ENCODE peak calls at places on chromosomes 13 and 19, in seven cellular contexts. One of them, this sample, is unnamed.

GRCh38 chr19:1064661-1065605 is 2.0 kb upstream of the ARHGAP45 start:
- DNase-seq in stimulated activated CD4-positive, alpha-beta T cell treated with anti-CD3 and anti-CD28 coated beads, Interleukin-1b, Interleukin-23, amount 100 ng/mL, for 24 hours: peak
- DNase-seq in NT2/D1: no peak
- DNase-seq in CD8-positive, alpha-beta T cell: peak
- DNase-seq in anterior cingulate cortex: peak
- DNase-seq in DMS 273 treated with DMSO at 0.1 percent for 48 hours: peak
- DNase-seq in HEK293T: no peak
- DNase-seq in this sample: no peak

GRCh38 chr19:2330632-2331284 is 2.3 kb downstream of the SPPL2B start:
- DNase-seq in NT2/D1: no peak
- DNase-seq in HEK293T: no peak
- DNase-seq in anterior cingulate cortex: no peak
- DNase-seq in CD8-positive, alpha-beta T cell: no peak
- DNase-seq in DMS 273 treated with DMSO at 0.1 percent for 48 hours: no peak
- DNase-seq in stimulated activated CD4-positive, alpha-beta T cell treated with anti-CD3 and anti-CD28 coated beads, Interleukin-1b, Interleukin-23, amount 100 ng/mL, for 24 hours: no peak
- DNase-seq in this sample: no peak

GRCh38 chr19:1577090-1577928 is 9.2 kb upstream of the MEX3D start:
- DNase-seq in CD8-positive, alpha-beta T cell: no peak
- DNase-seq in NT2/D1: no peak
- DNase-seq in anterior cingulate cortex: no peak
- DNase-seq in DMS 273 treated with DMSO at 0.1 percent for 48 hours: peak
- DNase-seq in stimulated activated CD4-positive, alpha-beta T cell treated with anti-CD3 and anti-CD28 coated beads, Interleukin-1b, Interleukin-23, amount 100 ng/mL, for 24 hours: no peak
- DNase-seq in HEK293T: no peak
- DNase-seq in this sample: no peak

GRCh38 chr19:39795001-39795400 is 16.3 kb downstream of the LEUTX start:
- DNase-seq in DMS 273 treated with DMSO at 0.1 percent for 48 hours: no peak
- DNase-seq in HEK293T: no peak
- DNase-seq in stimulated activated CD4-positive, alpha-beta T cell treated with anti-CD3 and anti-CD28 coated beads, Interleukin-1b, Interleukin-23, amount 100 ng/mL, for 24 hours: no peak
- DNase-seq in CD8-positive, alpha-beta T cell: no peak
- DNase-seq in anterior cingulate cortex: no peak
- DNase-seq in NT2/D1: no peak
- DNase-seq in this sample: no peak

GRCh38 chr19:16585808-16586476 is 13.7 kb upstream of the SLC35E1 start:
- DNase-seq in CD8-positive, alpha-beta T cell: no peak
- DNase-seq in stimulated activated CD4-positive, alpha-beta T cell treated with anti-CD3 and anti-CD28 coated beads, Interleukin-1b, Interleukin-23, amount 100 ng/mL, for 24 hours: no peak
- DNase-seq in DMS 273 treated with DMSO at 0.1 percent for 48 hours: no peak
- DNase-seq in HEK293T: no peak
- DNase-seq in NT2/D1: no peak
- DNase-seq in anterior cingulate cortex: no peak
- DNase-seq in this sample: no peak

GRCh38 chr13:28819748-28820098 is 416 bp upstream of the MTUS2 start:
- DNase-seq in HEK293T: peak
- DNase-seq in anterior cingulate cortex: peak
- DNase-seq in CD8-positive, alpha-beta T cell: peak
- DNase-seq in NT2/D1: peak
- DNase-seq in stimulated activated CD4-positive, alpha-beta T cell treated with anti-CD3 and anti-CD28 coated beads, Interleukin-1b, Interleukin-23, amount 100 ng/mL, for 24 hours: no peak
- DNase-seq in DMS 273 treated with DMSO at 0.1 percent for 48 hours: no peak
- DNase-seq in this sample: no peak

GRCh38 chr19:11737964-11738745 is 591 bp downstream of the ZNF823 start:
- DNase-seq in anterior cingulate cortex: no peak
- DNase-seq in CD8-positive, alpha-beta T cell: peak
- DNase-seq in NT2/D1: no peak
- DNase-seq in stimulated activated CD4-positive, alpha-beta T cell treated with anti-CD3 and anti-CD28 coated beads, Interleukin-1b, Interleukin-23, amount 100 ng/mL, for 24 hours: no peak
- DNase-seq in DMS 273 treated with DMSO at 0.1 percent for 48 hours: no peak
- DNase-seq in HEK293T: peak
- DNase-seq in this sample: no peak

GRCh38 chr19:10269333-10270179 is 1.4 kb upstream of the ICAM1 start:
- DNase-seq in CD8-positive, alpha-beta T cell: peak
- DNase-seq in NT2/D1: no peak
- DNase-seq in DMS 273 treated with DMSO at 0.1 percent for 48 hours: peak
- DNase-seq in anterior cingulate cortex: peak
- DNase-seq in HEK293T: peak
- DNase-seq in stimulated activated CD4-positive, alpha-beta T cell treated with anti-CD3 and anti-CD28 coated beads, Interleukin-1b, Interleukin-23, amount 100 ng/mL, for 24 hours: peak
- DNase-seq in this sample: no peak

GRCh38 chr13:41941174-41941573 is 19.7 kb downstream of the VWA8 start:
- DNase-seq in NT2/D1: no peak
- DNase-seq in DMS 273 treated with DMSO at 0.1 percent for 48 hours: no peak
- DNase-seq in CD8-positive, alpha-beta T cell: no peak
- DNase-seq in anterior cingulate cortex: no peak
- DNase-seq in HEK293T: no peak
- DNase-seq in stimulated activated CD4-positive, alpha-beta T cell treated with anti-CD3 and anti-CD28 coated beads, Interleukin-1b, Interleukin-23, amount 100 ng/mL, for 24 hours: no peak
- DNase-seq in this sample: no peak

GRCh38 chr13:23020246-23020843 is 160.4 kb upstream of the SGCG start:
- DNase-seq in DMS 273 treated with DMSO at 0.1 percent for 48 hours: peak
- DNase-seq in anterior cingulate cortex: peak
- DNase-seq in NT2/D1: peak
- DNase-seq in CD8-positive, alpha-beta T cell: peak
- DNase-seq in HEK293T: peak
- DNase-seq in stimulated activated CD4-positive, alpha-beta T cell treated with anti-CD3 and anti-CD28 coated beads, Interleukin-1b, Interleukin-23, amount 100 ng/mL, for 24 hours: no peak
- DNase-seq in this sample: no peak

GRCh38 chr19:10644351-10645007 is 9.7 kb upstream of the ILF3 start:
- DNase-seq in stimulated activated CD4-positive, alpha-beta T cell treated with anti-CD3 and anti-CD28 coated beads, Interleukin-1b, Interleukin-23, amount 100 ng/mL, for 24 hours: peak
- DNase-seq in DMS 273 treated with DMSO at 0.1 percent for 48 hours: peak
- DNase-seq in HEK293T: peak
- DNase-seq in NT2/D1: peak
- DNase-seq in anterior cingulate cortex: peak
- DNase-seq in CD8-positive, alpha-beta T cell: peak
- DNase-seq in this sample: no peak

GRCh38 chr19:56966225-56966696 is 125.7 kb upstream of the PEG3 start:
- DNase-seq in anterior cingulate cortex: no peak
- DNase-seq in CD8-positive, alpha-beta T cell: no peak
- DNase-seq in stimulated activated CD4-positive, alpha-beta T cell treated with anti-CD3 and anti-CD28 coated beads, Interleukin-1b, Interleukin-23, amount 100 ng/mL, for 24 hours: no peak
- DNase-seq in DMS 273 treated with DMSO at 0.1 percent for 48 hours: no peak
- DNase-seq in NT2/D1: peak
- DNase-seq in HEK293T: no peak
- DNase-seq in this sample: no peak

GRCh38 chr19:10884273-10884672 is 12.9 kb downstream of the CARM1 start:
- DNase-seq in DMS 273 treated with DMSO at 0.1 percent for 48 hours: no peak
- DNase-seq in CD8-positive, alpha-beta T cell: no peak
- DNase-seq in HEK293T: no peak
- DNase-seq in stimulated activated CD4-positive, alpha-beta T cell treated with anti-CD3 and anti-CD28 coated beads, Interleukin-1b, Interleukin-23, amount 100 ng/mL, for 24 hours: no peak
- DNase-seq in NT2/D1: no peak
- DNase-seq in anterior cingulate cortex: no peak
- DNase-seq in this sample: no peak

GRCh38 chr13:47945738-47946137 is 55.3 kb downstream of the SUCLA2 start:
- DNase-seq in CD8-positive, alpha-beta T cell: no peak
- DNase-seq in HEK293T: no peak
- DNase-seq in NT2/D1: no peak
- DNase-seq in DMS 273 treated with DMSO at 0.1 percent for 48 hours: no peak
- DNase-seq in stimulated activated CD4-positive, alpha-beta T cell treated with anti-CD3 and anti-CD28 coated beads, Interleukin-1b, Interleukin-23, amount 100 ng/mL, for 24 hours: no peak
- DNase-seq in anterior cingulate cortex: no peak
- DNase-seq in this sample: no peak

GRCh38 chr13:47875206-47875605 is 125.9 kb downstream of the SUCLA2 start:
- DNase-seq in CD8-positive, alpha-beta T cell: no peak
- DNase-seq in NT2/D1: no peak
- DNase-seq in anterior cingulate cortex: no peak
- DNase-seq in DMS 273 treated with DMSO at 0.1 percent for 48 hours: no peak
- DNase-seq in HEK293T: no peak
- DNase-seq in stimulated activated CD4-positive, alpha-beta T cell treated with anti-CD3 and anti-CD28 coated beads, Interleukin-1b, Interleukin-23, amount 100 ng/mL, for 24 hours: no peak
- DNase-seq in this sample: no peak

This sample was measured in epithelial cell of prostate.